ENCODE peak calls at places on chromosomes 11 and 22, in seven cellular contexts. W, V, B, D, U, J and X are unnamed samples.

GRCh38 chr22:20315337-20316216 is 4.3 kb downstream of the DGCR6L start:
- DNase-seq in D (no peak), U (no peak), V (no peak), J (no peak), B (no peak), W (no peak), X (no peak)

GRCh38 chr11:64712430-64713030 is 10.5 kb downstream of the NRXN2 start:
- DNase-seq in B (no peak), V (no peak), W (no peak), J (no peak), U (no peak), D (no peak), X (no peak)

GRCh38 chr11:83219095-83219494 is 25.6 kb downstream of the ANKRD42 start:
- DNase-seq in D (peak; percentile 25), J (no peak), W (no peak), U (no peak), B (no peak), V (no peak), X (no peak)

GRCh38 chr11:17547932-17548331 is 873 bp downstream of the OTOG start:
- DNase-seq in W (no peak), J (no peak), V (no peak), U (no peak), B (no peak), D (no peak), X (no peak)

GRCh38 chr11:16347928-16348685 is 8.2 kb downstream of the SOX6 start:
- DNase-seq in W (no peak), D (no peak), U (no peak), V (no peak), J (no peak), B (no peak), X (no peak)

GRCh38 chr11:12862761-12863469 is 146.2 kb upstream of the RASSF10 start:
- DNase-seq in J (peak; percentile 71), V (no peak), D (peak; percentile 89), U (no peak), W (no peak), B (peak; percentile 35), X (no peak)

GRCh38 chr11:58905716-58906547 is 33.4 kb upstream of the GLYATL1 start:
- DNase-seq in B (peak; percentile 83), W (no peak), U (no peak), J (peak; percentile 95), V (no peak), D (peak; percentile 94), X (no peak)

GRCh38 chr11:34204396-34205279 is 99.2 kb downstream of the NAT10 start:
- DNase-seq in B (no peak), U (no peak), V (no peak), J (no peak), W (no peak), D (peak; percentile 92), X (peak; percentile 79)

GRCh38 chr11:88555018-88555828 is 217.7 kb upstream of the CTSC start:
- DNase-seq in D (peak; percentile 100), V (no peak), U (no peak), B (no peak), W (no peak), J (peak; percentile 70), X (peak; percentile 95)

GRCh38 chr11:1879342-1879940 is 12.3 kb downstream of the PRR33 start:
- DNase-seq in V (no peak), W (no peak), U (no peak), D (no peak), J (no peak), B (no peak), X (no peak)

GRCh38 chr11:111393096-111393495 is 14.0 kb upstream of the POU2AF1 start:
- DNase-seq in B (no peak), D (peak; percentile 34), U (no peak), V (no peak), W (no peak), J (no peak), X (no peak)

GRCh38 chr11:102062106-102062505 is 14.9 kb downstream of the CFAP300 start:
- DNase-seq in V (no peak), W (no peak), B (no peak), U (no peak), J (no peak), D (no peak), X (no peak)

GRCh38 chr11:110029714-110030113 is 63.5 kb upstream of the ZC3H12C start:
- DNase-seq in U (no peak), B (no peak), V (no peak), J (no peak), D (no peak), W (no peak), X (no peak)

GRCh38 chr11:2807276-2807681 is 78.3 kb downstream of the CDKN1C start:
- DNase-seq in V (no peak), B (peak; percentile 58), D (no peak), U (no peak), J (no peak), W (no peak), X (no peak)

GRCh38 chr22:19848298-19849224 is 6.1 kb downstream of the GNB1L start:
- DNase-seq in U (no peak), B (no peak), D (peak; percentile 74), V (no peak), W (no peak), J (peak; percentile 34), X (peak; percentile 32)

GRCh38 chr11:36868380-36868779 is 270.3 kb upstream of the RAG2 start:
- DNase-seq in W (no peak), J (no peak), B (no peak), D (no peak), U (no peak), V (no peak), X (no peak)

GRCh38 chr11:16280256-16280682 is 76.1 kb downstream of the SOX6 start:
- DNase-seq in J (no peak), B (no peak), V (no peak), U (no peak), D (peak; percentile 1), W (no peak), X (no peak)

GRCh38 chr11:1302041-1302460 is 7.4 kb downstream of the TOLLIP start:
- DNase-seq in J (no peak), W (no peak), D (no peak), B (no peak), V (no peak), U (no peak), X (no peak)

GRCh38 chr22:46576556-46577351 is 39.3 kb upstream of the CELSR1 start:
- DNase-seq in D (peak; percentile 20), W (peak; percentile 51), B (no peak), U (peak; percentile 59), J (peak; percentile 41), V (peak; percentile 58), X (no peak)

GRCh38 chr11:86408845-86409244 is 34.2 kb downstream of the CCDC81 start:
- DNase-seq in V (no peak), U (no peak), D (no peak), B (no peak), W (no peak), J (no peak), X (no peak)

GRCh38 chr22:39898997-39899396 is 1.9 kb upstream of the GRAP2 start:
- DNase-seq in D (no peak), W (no peak), U (peak; percentile 79), V (no peak), B (no peak), J (no peak), X (no peak)

GRCh38 chr22:29305836-29306174 is 645 bp upstream of the GAS2L1 start:
- DNase-seq in V (no peak), J (no peak), W (no peak), B (no peak), U (no peak), D (no peak), X (no peak)